ENCODE peak calls at places on chromosomes 2 and 18, in four cellular contexts. F is activated T-cell treated with anti-CD3 and anti-CD28 coated beads for 1 hour, K is K562, B is left ventricle myocardium superior. O is an unnamed sample.

GRCh38 chr2:235191933-235192332 is 240.1 kb downstream of the SH3BP4 start:
- DNase-seq in B (peak), K (no peak), F (no peak), O (no peak)

GRCh38 chr2:99140056-99140859 is 1.2 kb upstream of the C2orf15 start:
- DNase-seq in F (no peak), K (no peak), B (no peak), O (no peak)

GRCh38 chr2:71466301-71467179 is 13.2 kb downstream of the DYSF start:
- DNase-seq in B (peak), F (no peak), K (no peak), O (peak)

GRCh38 chr2:116489944-116490343 is 1324.5 kb upstream of the DDX18 start:
- DNase-seq in K (no peak), B (no peak), F (no peak), O (no peak)

GRCh38 chr2:123380536-123380935 is 644.6 kb upstream of the CNTNAP5 start:
- DNase-seq in B (no peak), K (no peak), F (no peak), O (no peak)

GRCh38 chr2:128376241-128377041 is 57.8 kb upstream of the HS6ST1 start:
- DNase-seq in F (no peak), K (peak), B (no peak), O (no peak)

GRCh38 chr18:47287911-47288635 is 36.6 kb upstream of the SKOR2 start:
- DNase-seq in B (no peak), F (no peak), K (no peak), O (peak)

GRCh38 chr2:173272895-173273294 is 81.8 kb upstream of the CDCA7 start:
- DNase-seq in B (no peak), F (no peak), K (no peak), O (no peak)

GRCh38 chr18:54806526-54806925 is 21.8 kb upstream of the RAB27B start:
- DNase-seq in F (no peak), K (no peak), B (no peak), O (no peak)

O was measured in HT1080.